ENCODE peak calls at places on chromosomes 12 and 14, in six cellular contexts. I is activated CD4-positive, alpha-beta T cell treated with anti-CD3 and anti-CD28 coated beads, Interleukin-2, amount 10 ng/mL, durations not matched to agents 7 days and 5 days; V is skeletal muscle cell; M is cerebellum; K is activated T-cell treated with anti-CD3 and anti-CD28 coated beads, Interleukin-2, amount 50 U/mL, for 1 hour; T is activated CD4-positive, CD25-positive, alpha-beta regulatory T cell treated with anti-CD3 and anti-CD28 coated beads, Interleukin-2, amount 50 U/mL, for 72 hours. N is an unnamed sample.

GRCh38 chr12:34303091-34303870 is 281.0 kb downstream of the ALG10 start:
- DNase-seq in I (no peak), V (no peak), M (no peak), K (no peak), T (no peak), N (no peak)

GRCh38 chr12:56151672-56152131 is 685 bp upstream of the MYL6B start:
- DNase-seq in I (peak; percentile 78), V (no peak), M (no peak), K (peak; percentile 71), T (peak; percentile 70), N (peak; percentile 69)

GRCh38 chr14:71141701-71142374 is 234.6 kb downstream of the PCNX1 start:
- DNase-seq in I (no peak), V (no peak), M (no peak), K (no peak), T (no peak), N (no peak)

GRCh38 chr14:102026934-102027333 is 59.9 kb downstream of the HSP90AA1 start:
- DNase-seq in I (no peak), V (no peak), M (no peak), K (no peak), T (no peak), N (no peak)

GRCh38 chr14:91032250-91032649 is 28.2 kb downstream of the RPS6KA5 start:
- DNase-seq in I (no peak), V (no peak), M (no peak), K (no peak), T (no peak), N (no peak)

GRCh38 chr14:40987481-40987880 is 619.2 kb upstream of the LRFN5 start:
- DNase-seq in I (no peak), V (no peak), M (no peak), K (no peak), T (no peak), N (peak; percentile 39)

GRCh38 chr14:61409782-61410181 is 88.4 kb downstream of the PRKCH start:
- DNase-seq in I (no peak), V (no peak), M (no peak), K (no peak), T (no peak), N (no peak)

GRCh38 chr12:106898001-106898966 is 57.4 kb upstream of the TMEM263 start:
- DNase-seq in I (no peak), V (no peak), M (no peak), K (no peak), T (no peak), N (no peak)

GRCh38 chr14:93520053-93520607 is 89.4 kb downstream of the UNC79 start:
- DNase-seq in I (no peak), V (no peak), M (no peak), K (no peak), T (no peak), N (no peak)

GRCh38 chr12:13000935-13001724 is 1.1 kb upstream of the HEBP1 start:
- DNase-seq in I (peak; percentile 38), V (no peak), M (peak; percentile 33), K (peak; percentile 63), T (peak; percentile 51), N (peak; percentile 49)

GRCh38 chr12:111148005-111148404 is 220.9 kb downstream of the PHETA1 start:
- DNase-seq in I (no peak), V (no peak), M (no peak), K (no peak), T (no peak), N (no peak)

GRCh38 chr14:94571395-94571794 is 9.8 kb upstream of the SERPINA5 start:
- DNase-seq in I (no peak), V (no peak), M (peak; percentile 7), K (no peak), T (no peak), N (no peak)

GRCh38 chr12:128269108-128269713 is 2.2 kb downstream of the TMEM132C start:
- DNase-seq in I (no peak), V (no peak), M (no peak), K (no peak), T (no peak), N (no peak)

GRCh38 chr14:105064721-105065143 is 498 bp downstream of the GPR132 start:
- DNase-seq in I (peak; percentile 31), V (no peak), M (no peak), K (peak; percentile 52), T (peak; percentile 44), N (no peak)

GRCh38 chr14:87615822-87616679 is 376.9 kb downstream of the GALC start:
- DNase-seq in I (peak; percentile 53), V (no peak), M (peak; percentile 9), K (no peak), T (peak; percentile 31), N (peak; percentile 73)

GRCh38 chr12:81211306-81211705 is 133.4 kb downstream of the ACSS3 start:
- DNase-seq in I (no peak), V (no peak), M (no peak), K (no peak), T (no peak), N (no peak)

GRCh38 chr12:40792792-40793386 is 100.7 kb downstream of the CNTN1 start:
- DNase-seq in I (no peak), V (no peak), M (no peak), K (no peak), T (no peak), N (no peak)

GRCh38 chr12:793037-793436 is 40.7 kb downstream of the WNK1 start:
- DNase-seq in I (no peak), V (no peak), M (no peak), K (no peak), T (no peak), N (no peak)

GRCh38 chr12:92065018-92065499 is 80.6 kb downstream of the BTG1 start:
- DNase-seq in I (no peak), V (no peak), M (no peak), K (no peak), T (peak; percentile 48), N (no peak)

GRCh38 chr12:51460519-51460918 is 35.9 kb downstream of the SLC4A8 start:
- DNase-seq in I (no peak), V (no peak), M (no peak), K (no peak), T (no peak), N (no peak)

GRCh38 chr14:95537298-95538089 is 2.6 kb downstream of the GLRX5 start:
- DNase-seq in I (no peak), V (no peak), M (no peak), K (no peak), T (no peak), N (no peak)

GRCh38 chr12:128025856-128026255 is 241.1 kb upstream of the TMEM132C start:
- DNase-seq in I (no peak), V (no peak), M (no peak), K (no peak), T (no peak), N (no peak)